ENCODE peak calls at places on chromosome 20, in eight cellular contexts. S is GM04504, Y is sciatic nerve, B is memory B cell, D is hepatic stellate cell, O is upper lobe of right lung, J is NCI-H1048, A is EH. P is an unnamed sample.

GRCh38 chr20:48209102-48209501 is 423.8 kb upstream of the SULF2 start:
- DNase-seq in J (no peak), O (no peak), D (no peak), Y (no peak), S (no peak), A (no peak), B (no peak), P (no peak)

GRCh38 chr20:2005831-2006426 is 12.1 kb upstream of the PDYN start:
- DNase-seq in A (peak; percentile 59), S (no peak), Y (peak; percentile 84), J (peak; percentile 21), D (peak; percentile 34), O (peak; percentile 78), B (peak; percentile 73), P (no peak)

GRCh38 chr20:45817652-45818194 is 5.3 kb downstream of the UBE2C start:
- DNase-seq in B (no peak), S (no peak), J (no peak), Y (no peak), D (peak; percentile 71), A (peak; percentile 89), O (no peak), P (no peak)

GRCh38 chr20:7274870-7275269 is 507.4 kb downstream of the BMP2 start:
- DNase-seq in A (no peak), S (no peak), O (no peak), Y (no peak), B (no peak), J (no peak), D (no peak), P (no peak)

GRCh38 chr20:18388860-18389259 is 78.0 kb downstream of the DZANK1 start:
- DNase-seq in B (no peak), S (no peak), Y (no peak), A (peak; percentile 51), O (no peak), J (no peak), D (peak; percentile 50), P (no peak)

GRCh38 chr20:17759449-17759848 is 59.7 kb downstream of the BANF2 start:
- DNase-seq in J (no peak), B (no peak), Y (no peak), O (no peak), S (no peak), D (no peak), A (no peak), P (peak; percentile 99)

GRCh38 chr20:1934578-1935573 is 39.7 kb downstream of the SIRPA start:
- DNase-seq in A (peak; percentile 79), D (peak; percentile 94), B (no peak), S (peak; percentile 88), J (no peak), O (peak; percentile 46), Y (peak; percentile 75), P (no peak)

GRCh38 chr20:24868396-24868927 is 80.6 kb upstream of the CST7 start:
- DNase-seq in A (peak; percentile 4), S (no peak), B (no peak), Y (no peak), D (no peak), O (peak; percentile 36), J (no peak), P (no peak)

GRCh38 chr20:20299904-20300303 is 68.0 kb upstream of the INSM1 start:
- DNase-seq in S (no peak), B (no peak), J (no peak), A (no peak), O (no peak), Y (no peak), D (no peak), P (no peak)

GRCh38 chr20:32135983-32136515 is 26.5 kb downstream of the TM9SF4 start:
- DNase-seq in B (no peak), J (no peak), S (no peak), Y (no peak), D (no peak), O (no peak), A (peak; percentile 31), P (no peak)

GRCh38 chr20:12764053-12764452 is 244.7 kb upstream of the SPTLC3 start:
- DNase-seq in Y (no peak), A (no peak), S (no peak), D (no peak), B (no peak), J (no peak), O (no peak), P (no peak)